ENCODE peak calls at places on chromosomes 12 and 14, in six cellular contexts. G, C, B, H, P and A are unnamed samples.

GRCh38 chr14:95098984-95099599 is 58.2 kb downstream of the DICER1 start:
- DNase-seq in P (peak), G (peak), B (peak), C (peak), H (no peak), A (peak)

GRCh38 chr14:91872517-91873470 is 5.5 kb upstream of the TC2N start:
- DNase-seq in P (no peak), B (no peak), G (peak), H (no peak), C (peak), A (peak)

GRCh38 chr12:52156310-52156709 is 35.5 kb downstream of the KRT80 start:
- DNase-seq in G (no peak), B (no peak), H (no peak), C (no peak), P (no peak), A (no peak)

GRCh38 chr12:1993871-1994371 is 10.3 kb downstream of the DCP1B start:
- DNase-seq in G (peak), C (no peak), H (peak), P (peak), B (no peak), A (no peak)

GRCh38 chr14:34911209-34912150 is 36.3 kb upstream of the BAZ1A start:
- DNase-seq in P (no peak), B (no peak), C (peak), H (no peak), G (no peak), A (no peak)

GRCh38 chr14:47060050-47060449 is 408.5 kb upstream of the RPL10L start:
- DNase-seq in C (no peak), G (no peak), B (no peak), H (no peak), P (no peak), A (no peak)

GRCh38 chr12:6084969-6085450 is 39.5 kb downstream of the VWF start:
- DNase-seq in C (no peak), P (no peak), H (no peak), G (no peak), B (no peak), A (no peak)

GRCh38 chr12:123859035-123859434 is 96.9 kb downstream of the DNAH10 start:
- DNase-seq in P (no peak), H (no peak), B (no peak), C (no peak), G (no peak), A (no peak)

GRCh38 chr14:99397698-99398097 is 83.0 kb downstream of the SETD3 start:
- DNase-seq in P (no peak), C (no peak), H (no peak), B (no peak), G (no peak), A (no peak)

GRCh38 chr14:75205586-75205985 is 29.2 kb upstream of the TMED10 start:
- DNase-seq in H (no peak), B (no peak), C (peak), G (peak), P (no peak), A (no peak)

GRCh38 chr14:105151131-105151837 is 17.3 kb downstream of the JAG2 start:
- DNase-seq in B (no peak), G (no peak), H (no peak), C (no peak), P (no peak), A (no peak)

GRCh38 chr12:67991158-67991557 is 1.9 kb downstream of the IFNG-AS1 start:
- DNase-seq in P (no peak), H (no peak), C (no peak), B (no peak), G (no peak), A (no peak)

GRCh38 chr14:49975286-49975685 is 82.4 kb downstream of the ARF6 start:
- DNase-seq in P (no peak), H (no peak), G (no peak), B (peak), C (peak), A (no peak)

GRCh38 chr12:125292700-125293099 is 227.5 kb downstream of the AACS start:
- DNase-seq in P (no peak), C (no peak), B (no peak), H (no peak), G (no peak), A (no peak)

GRCh38 chr12:128859311-128859710 is 6.0 kb downstream of the GLT1D1 start:
- DNase-seq in B (no peak), P (no peak), C (no peak), G (no peak), H (no peak), A (peak)

GRCh38 chr12:95173392-95174251 is 43.6 kb downstream of the FGD6 start:
- DNase-seq in C (peak), P (no peak), B (no peak), H (no peak), G (no peak), A (peak)

GRCh38 chr12:120640840-120641833 is 711 bp downstream of the CABP1 start:
- DNase-seq in B (no peak), G (peak), H (no peak), P (peak), C (peak), A (no peak)

GRCh38 chr12:93583993-93584392 is 11.5 kb downstream of the SOCS2 start:
- DNase-seq in P (no peak), C (no peak), B (no peak), H (no peak), G (no peak), A (no peak)

GRCh38 chr14:68471029-68471963 is 321.6 kb downstream of the ZFP36L1 start:
- DNase-seq in P (no peak), B (no peak), H (no peak), G (no peak), C (no peak), A (no peak)

GRCh38 chr14:69088523-69089445 is 64.1 kb downstream of the DCAF5 start:
- DNase-seq in P (no peak), C (no peak), G (no peak), H (no peak), B (no peak), A (no peak)

GRCh38 chr14:75469606-75470237 is 41.9 kb downstream of the JDP2 start:
- DNase-seq in B (no peak), G (no peak), H (no peak), P (no peak), C (no peak), A (peak)

GRCh38 chr12:100959481-100959880 is 164.9 kb downstream of the ANO4 start:
- DNase-seq in H (no peak), G (no peak), C (peak), B (peak), P (no peak), A (no peak)

GRCh38 chr14:71891970-71892369 is 40.3 kb upstream of the RGS6 start:
- DNase-seq in C (no peak), B (no peak), H (no peak), G (no peak), P (no peak), A (no peak)

GRCh38 chr12:27355979-27356378 is 23.3 kb downstream of the BMAL2 start:
- DNase-seq in C (no peak), B (no peak), H (no peak), P (no peak), G (no peak), A (no peak)

GRCh38 chr12:70590051-70590450 is 47.2 kb downstream of the PTPRB start:
- DNase-seq in G (peak), B (peak), C (peak), P (peak), H (no peak), A (peak)

GRCh38 chr12:64943686-64944085 is 119.2 kb downstream of the TBC1D30 start:
- DNase-seq in G (peak), H (no peak), B (no peak), P (no peak), C (no peak), A (no peak)

GRCh38 chr14:100078216-100078780 is 13.1 kb downstream of the EVL start:
- DNase-seq in G (no peak), H (no peak), B (no peak), P (no peak), C (no peak), A (no peak)

GRCh38 chr12:12696562-12697383 is 790 bp upstream of the GPR19 start:
- DNase-seq in H (no peak), B (peak), G (peak), P (peak), C (peak), A (peak)
- TF ChIP-seq POLR2AphosphoS5 in H (peak), B (peak), G (peak), P (peak), C (peak), A (peak)

GRCh38 chr14:65333926-65334687 is 78.4 kb upstream of the FUT8 start:
- DNase-seq in C (no peak), G (no peak), P (no peak), B (no peak), H (peak), A (peak)
- H3K27ac ChIP-seq in C (no peak), G (no peak), P (no peak), B (no peak), H (peak), A (no peak)

GRCh38 chr12:71726548-71726947 is 28.1 kb upstream of the RAB21 start:
- DNase-seq in C (no peak), H (no peak), G (no peak), P (peak), B (no peak), A (no peak)

GRCh38 chr12:71731439-71732356 is 23.0 kb upstream of the RAB21 start:
- DNase-seq in H (no peak), C (no peak), G (no peak), P (peak), B (no peak), A (no peak)

GRCh38 chr12:71732357-71732712 is 22.3 kb upstream of the RAB21 start:
- DNase-seq in C (no peak), G (no peak), B (no peak), P (no peak), H (no peak), A (no peak)

GRCh38 chr12:71727958-71728357 is 26.7 kb upstream of the RAB21 start:
- DNase-seq in H (no peak), B (no peak), C (no peak), P (no peak), G (no peak), A (no peak)

GRCh38 chr12:71730936-71731335 is 23.7 kb upstream of the RAB21 start:
- DNase-seq in C (no peak), G (no peak), B (no peak), P (no peak), H (no peak), A (no peak)
- H3K4me3 ChIP-seq in C (no peak), G (no peak), B (no peak), P (no peak), H (no peak), A (no peak)

GRCh38 chr12:106839343-106839742 is 64.9 kb downstream of the RIC8B start:
- DNase-seq in P (no peak), G (no peak), H (no peak), B (no peak), C (no peak), A (no peak)
- TF ChIP-seq POLR2AphosphoS5 in P (no peak), G (no peak), H (no peak), B (no peak), C (no peak), A (no peak)

DNA sequence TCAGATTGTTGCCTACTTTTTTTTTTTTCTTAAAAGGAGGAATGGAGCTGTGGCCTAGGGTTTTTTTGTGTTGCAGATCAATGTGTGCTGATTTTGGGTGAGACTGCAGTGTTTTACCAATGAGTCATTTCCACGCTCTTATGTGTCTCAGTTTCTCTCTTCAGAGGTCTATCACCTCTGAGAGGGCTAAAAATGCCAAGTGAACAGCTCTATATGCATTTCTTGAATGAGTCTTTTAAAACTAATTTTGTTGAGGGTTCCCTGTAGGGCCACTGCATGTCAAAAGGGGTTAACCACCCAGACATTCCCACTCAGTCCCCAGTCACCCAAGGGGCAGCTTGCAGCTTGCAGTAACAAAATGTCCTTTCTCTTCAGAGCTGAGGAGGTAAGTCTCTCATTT is 24.3 kb upstream of the GLIPR1L2 start:
- DNase-seq in C (peak), H (no peak), G (no peak), B (no peak), P (no peak), A (no peak)
- H3K27ac ChIP-seq in C (no peak), H (no peak), G (no peak), B (peak), P (no peak), A (no peak)